ENCODE peak calls at places on chromosomes 13 and 19, in six cellular contexts. L is NCI-H1092 treated with DMSO at 0.1 percent for 48 hours; E is naive thymus-derived CD4-positive, alpha-beta T cell; C is ELF-1; P is tibial nerve; I is AG08395. Q is an unnamed sample.

GRCh38 chr19:14432817-14433453 is at the start of gene PKN1:
- DNase-seq in C (no peak), E (no peak), P (no peak), I (peak; percentile 80), L (peak; percentile 53), Q (peak; percentile 52)

GRCh38 chr19:2611483-2612464 is 90.7 kb downstream of the GNG7 start:
- DNase-seq in I (no peak), E (no peak), L (no peak), P (no peak), C (no peak), Q (no peak)

GRCh38 chr19:5407356-5407755 is 47.9 kb upstream of the ZNRF4 start:
- DNase-seq in E (no peak), L (no peak), P (no peak), I (no peak), C (no peak), Q (peak; percentile 26)

GRCh38 chr19:56071151-56071550 is 49.9 kb downstream of the ZNF787 start:
- DNase-seq in I (no peak), E (no peak), P (no peak), L (no peak), C (peak; percentile 32), Q (no peak)

GRCh38 chr19:33998739-33999345 is 173.5 kb upstream of the LSM14A start:
- DNase-seq in E (no peak), I (peak; percentile 9), L (no peak), P (no peak), C (no peak), Q (no peak)

GRCh38 chr19:11963566-11964355 is 1.1 kb upstream of the ZNF763 start:
- DNase-seq in I (peak; percentile 75), E (peak; percentile 70), P (peak; percentile 83), C (peak; percentile 70), L (peak; percentile 68), Q (no peak)

GRCh38 chr13:112931028-112931934 is 37.7 kb upstream of the MCF2L start:
- DNase-seq in C (peak; percentile 87), L (peak; percentile 85), I (peak; percentile 86), P (no peak), E (no peak), Q (peak; percentile 81)

GRCh38 chr13:38421590-38422560 is 72.2 kb downstream of the UFM1 start:
- DNase-seq in P (no peak), E (no peak), L (no peak), C (no peak), I (no peak), Q (no peak)

Q was measured in Caco-2.